ENCODE peak calls at places on chromosomes 13 and 19, in six cellular contexts. A is suprapubic skin, W is breast epithelium, Y is H1, V is GM23338, O is spleen. K is an unnamed sample.

GRCh38 chr19:48999481-49000325 is 6.0 kb downstream of the RUVBL2 start:
- DNase-seq in V (peak; percentile 92), O (peak; percentile 87), W (no peak), Y (peak; percentile 88), A (no peak), K (no peak)

GRCh38 chr13:51728972-51729371 is 75.0 kb downstream of the DHRS12 start:
- DNase-seq in A (no peak), O (no peak), W (no peak), V (peak; percentile 18), Y (no peak), K (no peak)

GRCh38 chr13:20219585-20219984 is 12.5 kb downstream of the GJB6 start:
- DNase-seq in V (no peak), A (no peak), O (no peak), Y (no peak), W (no peak), K (no peak)

GRCh38 chr19:3338541-3339181 is 27.7 kb upstream of the NFIC start:
- DNase-seq in W (peak; percentile 80), O (peak; percentile 84), A (no peak), Y (no peak), V (no peak), K (peak; percentile 49)

GRCh38 chr13:42696191-42696590 is 85.2 kb upstream of the FAM216B start:
- DNase-seq in A (no peak), Y (no peak), W (no peak), V (no peak), O (no peak), K (no peak)

GRCh38 chr19:33564836-33565338 is 43.3 kb upstream of the PEPD start:
- DNase-seq in W (no peak), V (peak; percentile 17), Y (no peak), O (no peak), A (no peak), K (no peak)

GRCh38 chr19:3276341-3276799 is 51.9 kb downstream of the CELF5 start:
- DNase-seq in Y (peak; percentile 94), W (no peak), V (peak; percentile 95), A (peak; percentile 68), O (peak; percentile 76), K (peak; percentile 5)

GRCh38 chr13:110593430-110594130 is 21.8 kb upstream of the NAXD start:
- DNase-seq in W (no peak), Y (no peak), A (no peak), O (no peak), V (peak; percentile 76), K (peak; percentile 39)

GRCh38 chr19:12733369-12733896 is 1.1 kb downstream of the TRIR start:
- DNase-seq in V (peak; percentile 54), Y (no peak), W (no peak), O (no peak), A (no peak), K (no peak)

GRCh38 chr19:11560404-11560988 is 1.5 kb upstream of the ELOF1 start:
- DNase-seq in O (no peak), A (no peak), V (peak; percentile 95), Y (peak; percentile 65), W (no peak), K (peak; percentile 42)

GRCh38 chr19:29393915-29394460 is 131.8 kb upstream of the VSTM2B start:
- DNase-seq in A (no peak), O (no peak), V (peak; percentile 56), Y (no peak), W (no peak), K (no peak)
- TF ChIP-seq POLR2AphosphoS5 in A (no peak), O (no peak), V (no peak), Y (no peak), W (no peak), K (no peak)

GRCh38 chr19:4518345-4519171 is at the start of gene PLIN4:
- DNase-seq in W (peak; percentile 62), Y (peak; percentile 54), O (no peak), V (peak; percentile 53), A (no peak), K (peak; percentile 46)
- TF ChIP-seq POLR2AphosphoS5 in W (peak; percentile 22), Y (no peak), O (no peak), V (no peak), A (no peak), K (peak; percentile 69)

GRCh38 chr13:41428155-41428554 is 29.2 kb upstream of the RGCC start:
- DNase-seq in O (peak; percentile 69), Y (peak; percentile 81), V (peak; percentile 44), W (no peak), A (no peak), K (no peak)
- TF ChIP-seq POLR2AphosphoS5 in O (no peak), Y (no peak), V (no peak), W (no peak), A (no peak), K (no peak)

GRCh38 chr13:30920162-30920561 is 12.3 kb upstream of the TEX26 start:
- DNase-seq in O (no peak), Y (no peak), A (no peak), V (no peak), W (no peak), K (no peak)
- TF ChIP-seq POLR2AphosphoS5 in O (no peak), Y (no peak), A (no peak), V (no peak), W (no peak), K (no peak)

DNA sequence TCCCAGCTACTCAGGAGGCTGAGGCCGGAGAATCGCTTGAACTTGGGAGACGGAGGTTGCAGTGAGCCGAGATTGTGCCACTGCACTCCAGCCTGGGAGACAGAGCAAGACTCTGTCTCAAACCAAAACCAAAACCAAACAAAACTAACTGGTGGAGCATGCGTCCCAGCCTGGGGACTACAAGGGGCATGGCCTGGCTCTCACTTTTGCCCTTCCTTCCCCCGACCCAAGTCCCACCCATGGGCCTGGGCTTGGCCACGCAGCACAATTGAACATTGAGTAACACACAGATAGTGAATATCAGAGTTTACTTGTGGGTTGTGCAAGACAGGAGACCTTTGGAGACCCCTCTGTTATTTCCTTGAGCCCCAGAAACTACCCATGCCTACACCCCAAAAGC is 13.2 kb downstream of the TMEM221 start:
- DNase-seq in V (no peak), O (no peak), Y (no peak), A (no peak), W (no peak), K (no peak)
- TF ChIP-seq POLR2AphosphoS5 in V (no peak), O (no peak), Y (no peak), A (no peak), W (no peak), K (no peak)

DNA sequence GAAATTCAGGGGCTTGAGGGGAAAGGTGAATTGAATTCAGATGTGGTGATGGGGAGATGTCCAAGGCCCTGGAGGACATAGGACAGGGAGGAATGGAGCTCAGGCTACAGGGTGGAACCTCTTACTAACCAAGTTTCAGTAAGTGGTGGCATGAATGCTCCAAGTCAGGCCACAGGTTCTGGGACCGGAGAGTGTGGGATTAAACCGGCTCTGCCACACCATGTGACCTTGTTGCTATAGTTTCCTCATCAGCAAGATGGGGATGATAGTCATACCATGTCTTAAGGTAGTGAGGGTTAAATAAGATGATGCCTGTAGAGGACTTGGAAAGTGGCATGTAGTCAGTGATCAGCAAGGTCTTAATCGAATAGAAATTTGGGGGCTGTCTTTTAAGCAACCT is 16.3 kb downstream of the GPR183 start:
- DNase-seq in O (no peak), A (no peak), Y (no peak), W (no peak), V (no peak), K (no peak)
- TF ChIP-seq POLR2AphosphoS5 in O (no peak), A (no peak), Y (no peak), W (no peak), V (no peak), K (no peak)

GRCh38 chr19:39480337-39481228 is at the start of gene TIMM50:
- DNase-seq in Y (peak; percentile 98), A (peak; percentile 99), W (peak; percentile 98), O (peak; percentile 99), V (peak; percentile 100), K (peak; percentile 93)
- TF ChIP-seq POLR2AphosphoS5 in Y (peak; percentile 77), A (peak; percentile 88), W (peak; percentile 90), O (peak; percentile 94), V (peak; percentile 85), K (peak; percentile 98)

DNA sequence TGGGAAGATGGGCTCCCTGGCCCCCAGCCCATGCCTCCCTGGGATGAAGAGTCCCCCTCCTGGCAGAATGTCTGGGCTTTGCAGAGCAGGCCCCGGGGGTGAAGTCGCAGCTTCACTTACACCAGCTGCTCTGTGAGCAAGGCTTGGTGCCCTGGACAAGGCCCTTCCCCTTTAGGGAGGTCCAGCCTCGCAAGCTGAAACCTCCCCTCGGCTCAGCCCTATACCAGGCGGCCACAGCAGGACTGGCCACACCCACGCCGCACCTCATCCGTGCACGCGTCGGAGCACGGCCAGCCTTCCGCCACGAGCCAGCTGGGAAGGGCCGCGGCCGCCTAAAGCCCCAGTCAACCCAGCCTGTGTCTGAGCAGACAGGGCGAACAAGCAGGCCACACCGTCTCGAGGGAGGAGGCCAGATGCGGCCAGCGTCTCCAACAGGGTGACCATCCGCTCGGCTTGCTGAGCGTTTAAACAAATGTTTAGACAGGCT is 83.2 kb upstream of the MCF2L start:
- DNase-seq in O (peak; percentile 87), V (peak; percentile 87), A (no peak), Y (peak; percentile 84), W (peak; percentile 83), K (peak; percentile 89)
- TF ChIP-seq POLR2AphosphoS5 in O (peak; percentile 44), V (peak; percentile 58), A (no peak), Y (peak; percentile 71), W (no peak), K (peak; percentile 92)